ENCODE peak calls at places on chromosomes 11 and 22, in seven cellular contexts. T is WTC11; Q is right lobe of liver; Y is AG09309; J is A549; U is GM04503; H is naive thymus-derived CD8-positive, alpha-beta T cell. D is an unnamed sample.

GRCh38 chr11:117387992-117388765 is 60.5 kb downstream of the CEP164 start:
- DNase-seq in T (no peak), Q (no peak), Y (peak), J (no peak), U (peak), H (no peak), D (no peak)

GRCh38 chr11:80783561-80783960 is 1342.7 kb upstream of the TENM4 start:
- DNase-seq in T (no peak), Q (no peak), Y (no peak), J (no peak), U (no peak), H (no peak), D (no peak)

GRCh38 chr11:27020736-27021135 is 19.9 kb upstream of the BBOX1 start:
- DNase-seq in T (no peak), Q (no peak), Y (no peak), J (no peak), U (no peak), H (no peak), D (no peak)

GRCh38 chr11:128689946-128690745 is 3.7 kb upstream of the FLI1 start:
- DNase-seq in T (peak), Q (no peak), Y (no peak), J (no peak), U (no peak), H (no peak), D (no peak)

GRCh38 chr22:27794244-27794643 is 7.3 kb downstream of the MN1 start:
- DNase-seq in T (no peak), Q (no peak), Y (no peak), J (no peak), U (no peak), H (no peak), D (no peak)

GRCh38 chr11:32173435-32173834 is 82.6 kb downstream of the RCN1 start:
- DNase-seq in T (peak), Q (peak), Y (peak), J (peak), U (no peak), H (peak), D (peak)

GRCh38 chr11:1988667-1989317 is 8.8 kb downstream of the H19 start:
- DNase-seq in T (no peak), Q (peak), Y (no peak), J (peak), U (no peak), H (no peak), D (no peak)

GRCh38 chr22:17576475-17576874 is 13.2 kb downstream of the SLC25A18 start:
- DNase-seq in T (no peak), Q (no peak), Y (peak), J (no peak), U (peak), H (no peak), D (peak)

GRCh38 chr11:67240575-67241389 is 25.5 kb upstream of the GRK2 start:
- DNase-seq in T (no peak), Q (peak), Y (peak), J (peak), U (peak), H (peak), D (peak)

GRCh38 chr22:36332623-36333331 is 55.0 kb downstream of the MYH9 start:
- DNase-seq in T (peak), Q (no peak), Y (no peak), J (peak), U (no peak), H (peak), D (no peak)

GRCh38 chr11:34977039-34977906 is 60.9 kb downstream of the PDHX start:
- DNase-seq in T (no peak), Q (no peak), Y (peak), J (peak), U (peak), H (no peak), D (no peak)

GRCh38 chr22:35401863-35402262 is 1.9 kb downstream of the MCM5 start:
- DNase-seq in T (no peak), Q (no peak), Y (no peak), J (no peak), U (no peak), H (no peak), D (no peak)

GRCh38 chr11:94245121-94245520 is 59.3 kb upstream of the IZUMO1R start:
- DNase-seq in T (no peak), Q (no peak), Y (no peak), J (no peak), U (no peak), H (no peak), D (no peak)

GRCh38 chr11:119992171-119993051 is 145.5 kb downstream of the TRIM29 start:
- DNase-seq in T (no peak), Q (no peak), Y (no peak), J (no peak), U (no peak), H (no peak), D (no peak)

GRCh38 chr22:17281026-17281809 is 62.0 kb upstream of the ADA2 start:
- DNase-seq in T (no peak), Q (no peak), Y (no peak), J (no peak), U (no peak), H (no peak), D (no peak)

GRCh38 chr22:30324008-30324730 is 2.6 kb downstream of the TBC1D10A start:
- DNase-seq in T (no peak), Q (no peak), Y (no peak), J (no peak), U (no peak), H (no peak), D (no peak)

GRCh38 chr11:1570896-1571759 is 943 bp downstream of the DUSP8 start:
- DNase-seq in T (no peak), Q (no peak), Y (no peak), J (no peak), U (no peak), H (peak), D (no peak)

GRCh38 chr11:33045551-33046255 is 6.3 kb downstream of the TCP11L1 start:
- DNase-seq in T (no peak), Q (no peak), Y (no peak), J (peak), U (no peak), H (no peak), D (no peak)

GRCh38 chr11:57116654-57117053 is 65.1 kb upstream of the LRRC55 start:
- DNase-seq in T (peak), Q (peak), Y (no peak), J (peak), U (peak), H (no peak), D (peak)

GRCh38 chr11:86440305-86440716 is 65.6 kb downstream of the CCDC81 start:
- DNase-seq in T (no peak), Q (no peak), Y (peak), J (no peak), U (peak), H (no peak), D (no peak)

GRCh38 chr11:8068605-8069221 is 12.3 kb upstream of the TUB start:
- DNase-seq in T (no peak), Q (peak), Y (no peak), J (peak), U (peak), H (no peak), D (no peak)

GRCh38 chr22:38861927-38862326 is 10.1 kb downstream of the CBX6 start:
- DNase-seq in T (no peak), Q (no peak), Y (no peak), J (no peak), U (no peak), H (no peak), D (no peak)

D was measured in NCI-H460.